ENCODE peak calls at places on chromosomes 6 and 20, in four cellular contexts. T, M, W and K are unnamed samples.

GRCh38 chr6:156949376-156949775 is 172.2 kb downstream of the ARID1B start:
- DNase-seq in T (peak), M (peak), W (no peak), K (peak)

GRCh38 chr20:48556956-48557355 is 270.8 kb downstream of the PREX1 start:
- DNase-seq in T (no peak), M (no peak), W (no peak), K (no peak)

GRCh38 chr6:30329331-30329730 is 2.6 kb downstream of the TRIM39 start:
- DNase-seq in T (no peak), M (no peak), W (no peak), K (no peak)

GRCh38 chr6:3355358-3356055 is 96.8 kb downstream of the PSMG4 start:
- DNase-seq in T (no peak), M (no peak), W (no peak), K (no peak)

GRCh38 chr6:113352029-113352801 is 504.9 kb upstream of the MARCKS start:
- DNase-seq in T (peak), M (peak), W (no peak), K (peak)

GRCh38 chr20:41050361-41051019 is 21.9 kb downstream of the TOP1 start:
- DNase-seq in T (no peak), M (peak), W (no peak), K (peak)

GRCh38 chr20:17619351-17620093 is 49.6 kb downstream of the DSTN start:
- DNase-seq in T (no peak), M (no peak), W (no peak), K (no peak)

GRCh38 chr20:5749512-5750490 is at the start of gene SHLD1:
- DNase-seq in T (peak), M (peak), W (peak), K (peak)

GRCh38 chr6:14270925-14271791 is 153.6 kb downstream of the CD83 start:
- DNase-seq in T (peak), M (peak), W (no peak), K (peak)

GRCh38 chr20:47487175-47487917 is 14.3 kb upstream of the NCOA3 start:
- DNase-seq in T (no peak), M (peak), W (peak), K (no peak)

GRCh38 chr20:38195521-38195920 is 30.5 kb upstream of the TGM2 start:
- DNase-seq in T (no peak), M (no peak), W (no peak), K (no peak)

GRCh38 chr6:31576897-31577341 is 1.6 kb downstream of the TNF start:
- DNase-seq in T (no peak), M (no peak), W (no peak), K (no peak)

GRCh38 chr6:41488392-41489129 is 57.6 kb upstream of the FOXP4 start:
- DNase-seq in T (no peak), M (peak), W (peak), K (peak)

GRCh38 chr6:56693988-56694387 is 51.3 kb upstream of the DST start:
- DNase-seq in T (no peak), M (peak), W (no peak), K (no peak)

GRCh38 chr6:157789861-157790260 is 33.2 kb upstream of the SNX9 start:
- DNase-seq in T (peak), M (no peak), W (no peak), K (no peak)

GRCh38 chr20:5663396-5663795 is 86.8 kb upstream of the SHLD1 start:
- DNase-seq in T (no peak), M (no peak), W (no peak), K (no peak)

GRCh38 chr20:62843656-62844055 is 18.0 kb downstream of the TCFL5 start:
- DNase-seq in T (no peak), M (no peak), W (no peak), K (no peak)

GRCh38 chr6:162123797-162124196 is 603.8 kb downstream of the PRKN start:
- DNase-seq in T (no peak), M (no peak), W (no peak), K (no peak)

GRCh38 chr6:145071836-145072235 is 663.5 kb downstream of the EPM2A start:
- DNase-seq in T (no peak), M (peak), W (no peak), K (peak)

GRCh38 chr20:53712212-53712977 is 118.8 kb upstream of the ZNF217 start:
- DNase-seq in T (no peak), M (no peak), W (no peak), K (no peak)

GRCh38 chr20:34045294-34045693 is 51.6 kb downstream of the RALY start:
- DNase-seq in T (no peak), M (no peak), W (no peak), K (no peak)

GRCh38 chr20:50221501-50222323 is 31.1 kb downstream of the CEBPB start:
- DNase-seq in T (no peak), M (peak), W (no peak), K (peak)

GRCh38 chr6:118218156-118218555 is 311.1 kb downstream of the SLC35F1 start:
- DNase-seq in T (no peak), M (no peak), W (no peak), K (no peak)

GRCh38 chr6:167702241-167702827 is 124.4 kb upstream of the AFDN start:
- DNase-seq in T (no peak), M (no peak), W (no peak), K (no peak)

GRCh38 chr6:132084811-132085509 is 133.8 kb upstream of the CCN2 start:
- DNase-seq in T (no peak), M (peak), W (peak), K (peak)

GRCh38 chr6:3190779-3191178 is 33.4 kb upstream of the TUBB2A start:
- DNase-seq in T (no peak), M (no peak), W (no peak), K (no peak)

GRCh38 chr20:59985864-59986263 is 27.6 kb downstream of the CDH26 start:
- DNase-seq in T (no peak), M (no peak), W (no peak), K (no peak)

GRCh38 chr6:2797564-2798014 is 32.4 kb downstream of the WRNIP1 start:
- DNase-seq in T (no peak), M (no peak), W (no peak), K (no peak)

GRCh38 chr6:142735182-142735581 is 209.8 kb downstream of the HIVEP2 start:
- DNase-seq in T (no peak), M (peak), W (no peak), K (no peak)

GRCh38 chr20:32037929-32038328 is 14.1 kb upstream of the HCK start:
- DNase-seq in T (no peak), M (peak), W (no peak), K (peak)

GRCh38 chr6:48135352-48136084 is 24.5 kb upstream of the PTCHD4 start:
- DNase-seq in T (no peak), M (peak), W (no peak), K (peak)

GRCh38 chr20:16571333-16571732 is 1.9 kb downstream of the KIF16B start:
- DNase-seq in T (no peak), M (no peak), W (no peak), K (no peak)

GRCh38 chr6:161850572-161850971 is 576.7 kb upstream of the AGPAT4 start:
- DNase-seq in T (no peak), M (peak), W (no peak), K (no peak)

GRCh38 chr6:72640622-72640930 is 18.7 kb downstream of the KCNQ5 start:
- DNase-seq in T (no peak), M (no peak), W (no peak), K (no peak)

GRCh38 chr6:33418690-33419291 is 884 bp upstream of the CUTA start:
- DNase-seq in T (no peak), M (peak), W (no peak), K (no peak)

DNA sequence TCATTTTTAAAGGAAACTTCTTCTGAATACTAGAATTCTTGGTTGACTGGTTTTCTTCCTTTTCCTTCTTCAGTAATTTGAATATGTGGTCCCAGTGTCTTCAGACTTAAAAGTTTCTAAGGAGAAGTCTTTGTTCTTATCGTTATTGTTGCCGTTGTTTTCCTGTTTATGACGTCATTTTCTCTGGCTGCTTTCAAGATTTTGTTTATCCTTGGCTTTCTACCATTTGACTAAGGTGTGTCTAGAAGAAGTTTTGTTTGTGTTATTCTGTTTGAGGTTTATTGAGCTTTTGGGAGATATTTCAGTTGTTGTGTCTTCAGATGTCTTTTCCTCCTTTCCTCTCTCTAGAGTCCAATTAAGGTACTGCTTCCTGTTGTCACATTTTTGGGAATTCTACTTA is 24.5 kb downstream of the CDYL start:
- DNase-seq in T (no peak), M (no peak), W (no peak), K (no peak)
- TF ChIP-seq CTCF in T (no peak), M (no peak), W (no peak), K (peak)

GRCh38 chr6:45297302-45297701 is 30.8 kb upstream of the RUNX2 start:
- DNase-seq in T (no peak), M (no peak), W (no peak), K (no peak)
- TF ChIP-seq CTCF in T (no peak), M (no peak), W (no peak), K (no peak)

GRCh38 chr6:153814136-153814535 is 224.9 kb upstream of the OPRM1 start:
- DNase-seq in T (no peak), M (no peak), W (no peak), K (no peak)
- TF ChIP-seq CTCF in T (peak), M (no peak), W (no peak), K (peak)

DNA sequence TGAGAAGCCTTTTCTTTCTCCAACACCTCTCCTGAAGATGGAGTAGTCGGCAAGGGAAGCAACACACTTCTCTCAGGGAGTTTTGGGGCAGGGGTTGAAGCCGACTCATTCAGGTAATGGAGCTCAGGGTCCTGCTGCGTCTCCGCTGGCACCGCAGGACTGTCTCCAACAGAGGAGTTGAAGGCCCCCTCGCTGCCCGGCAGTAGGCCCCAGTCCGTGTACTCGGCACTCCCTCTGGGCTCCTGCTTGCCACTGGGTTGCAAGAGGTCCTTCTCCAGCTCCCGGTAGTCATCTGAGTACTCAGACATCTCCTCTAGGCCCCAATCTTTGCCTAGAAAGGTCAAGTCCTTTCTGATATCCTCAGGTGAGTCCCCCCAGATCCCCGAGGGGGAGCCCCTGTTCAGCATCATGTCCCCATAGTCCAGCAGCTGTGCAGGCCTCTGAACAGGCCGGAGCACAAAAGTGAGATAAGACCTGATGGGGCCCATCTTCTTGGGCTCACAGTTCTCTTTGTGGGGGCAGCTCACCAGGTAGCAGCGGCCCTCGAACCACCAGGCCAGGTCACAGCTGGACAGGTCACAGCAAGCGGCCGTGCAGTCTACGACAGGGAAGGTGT is 50.0 kb downstream of the KIAA0319 start:
- DNase-seq in T (no peak), M (no peak), W (no peak), K (no peak)
- TF ChIP-seq CTCF in T (no peak), M (no peak), W (no peak), K (no peak)